ENCODE peak calls at places on chromosomes 13 and 19, in five cellular contexts. F is HFFc6; L is Jurkat, Clone E6-1; Z is colonic mucosa; J is breast epithelium. Q is an unnamed sample.

GRCh38 chr13:106156468-106156867 is 379.0 kb downstream of the EFNB2 start:
- DNase-seq in F (peak; percentile 99), J (no peak), L (no peak), Z (no peak), Q (no peak)

GRCh38 chr13:21637296-21637695 is 33.3 kb upstream of the MICU2 start:
- DNase-seq in Z (peak; percentile 88), J (no peak), F (peak; percentile 52), L (no peak), Q (no peak)

GRCh38 chr13:78317030-78317429 is 286.3 kb downstream of the POU4F1 start:
- DNase-seq in L (no peak), F (no peak), J (no peak), Z (no peak), Q (no peak)

GRCh38 chr19:46387713-46388130 is 25.6 kb downstream of the CCDC8 start:
- DNase-seq in L (no peak), Z (no peak), J (no peak), F (no peak), Q (peak; percentile 50)

GRCh38 chr13:33512880-33513554 is 227.5 kb upstream of the STARD13 start:
- DNase-seq in J (no peak), F (peak; percentile 53), L (no peak), Z (no peak), Q (no peak)

GRCh38 chr13:29844441-29844840 is 6.0 kb downstream of the UBL3 start:
- DNase-seq in L (no peak), Z (no peak), F (peak; percentile 48), J (no peak), Q (no peak)

GRCh38 chr13:83883061-83883523 is 818 bp upstream of the SLITRK1 start:
- DNase-seq in Z (no peak), J (no peak), F (no peak), L (no peak), Q (no peak)

GRCh38 chr19:49592486-49593232 is 1.7 kb downstream of the PRR12 start:
- DNase-seq in J (no peak), Z (peak; percentile 58), L (peak; percentile 51), F (no peak), Q (peak; percentile 69)

GRCh38 chr13:28719227-28719562 is 425 bp upstream of the SLC46A3 start:
- DNase-seq in Z (no peak), F (no peak), L (no peak), J (no peak), Q (no peak)

GRCh38 chr13:111954681-111955411 is 112.1 kb upstream of the SOX1 start:
- DNase-seq in J (no peak), L (no peak), Z (no peak), F (no peak), Q (no peak)

GRCh38 chr19:15331419-15332310 is 674 bp downstream of the BRD4 start:
- DNase-seq in F (no peak), Z (peak; percentile 41), L (no peak), J (no peak), Q (peak; percentile 79)

GRCh38 chr19:46602392-46603194 is 1.5 kb downstream of the CALM3 start:
- DNase-seq in Z (no peak), F (no peak), L (no peak), J (no peak), Q (peak; percentile 62)

GRCh38 chr13:114104626-114105350 is 27.6 kb downstream of the RASA3 start:
- DNase-seq in Z (no peak), F (no peak), J (peak; percentile 38), L (no peak), Q (peak; percentile 64)

GRCh38 chr19:17829855-17830566 is 8.7 kb upstream of the INSL3 start:
- DNase-seq in F (no peak), L (no peak), Z (peak; percentile 63), J (no peak), Q (peak; percentile 73)

GRCh38 chr19:32063601-32064000 is 281.8 kb upstream of the ZNF507 start:
- DNase-seq in Z (no peak), J (no peak), L (no peak), F (no peak), Q (no peak)

GRCh38 chr19:3670258-3670795 is 29.9 kb downstream of the PIP5K1C start:
- DNase-seq in J (peak; percentile 65), F (peak; percentile 95), Z (peak; percentile 49), L (no peak), Q (peak; percentile 98)

GRCh38 chr13:86080340-86080995 is 281.2 kb upstream of the SLITRK6 start:
- DNase-seq in L (no peak), F (no peak), J (no peak), Z (no peak), Q (no peak)

GRCh38 chr13:25169951-25170553 is 2.0 kb downstream of the AMER2 start:
- DNase-seq in J (no peak), F (no peak), L (no peak), Z (no peak), Q (no peak)

GRCh38 chr19:28257396-28257795 is 955.6 kb downstream of the UQCRFS1 start:
- DNase-seq in F (no peak), Z (no peak), J (no peak), L (no peak), Q (no peak)

GRCh38 chr19:43759515-43759914 is 4.8 kb upstream of the SMG9 start:
- DNase-seq in F (peak; percentile 79), Z (no peak), J (no peak), L (no peak), Q (no peak)

GRCh38 chr13:96081888-96082287 is 8.0 kb upstream of the HS6ST3 start:
- DNase-seq in J (no peak), F (no peak), Z (no peak), L (no peak), Q (no peak)

GRCh38 chr19:1945899-1946298 is 4.9 kb downstream of the CSNK1G2 start:
- DNase-seq in J (no peak), F (no peak), Z (peak; percentile 58), L (no peak), Q (peak; percentile 80)

Q was measured in sigmoid colon.